ENCODE peak calls at places on chromosome 9, in four cellular contexts. O, U, N and D are unnamed samples.

GRCh38 chr9:21579743-21580142 is 97.6 kb upstream of the IFNE start:
- DNase-seq in O (no peak), U (no peak), N (no peak), D (no peak)

GRCh38 chr9:91546574-91546973 is 122.9 kb upstream of the NFIL3 start:
- DNase-seq in O (no peak), U (no peak), N (no peak), D (no peak)

GRCh38 chr9:115883467-115884329 is 269.9 kb upstream of the PAPPA start:
- DNase-seq in O (peak), U (peak), N (peak), D (peak)

GRCh38 chr9:24090566-24090965 is 264.5 kb upstream of the ELAVL2 start:
- DNase-seq in O (no peak), U (no peak), N (no peak), D (no peak)

GRCh38 chr9:8877753-8878494 is 1078.3 kb upstream of the DMAC1 start:
- DNase-seq in O (no peak), U (no peak), N (no peak), D (no peak)

GRCh38 chr9:69218166-69218565 is 44.1 kb downstream of the TJP2 start:
- DNase-seq in O (no peak), U (no peak), N (no peak), D (no peak)

GRCh38 chr9:122808141-122808540 is 8.2 kb downstream of the OR1K1 start:
- DNase-seq in O (no peak), U (no peak), N (no peak), D (no peak)

GRCh38 chr9:19992556-19992955 is 203.7 kb upstream of the SLC24A2 start:
- DNase-seq in O (no peak), U (no peak), N (peak), D (no peak)

GRCh38 chr9:126605792-126606482 is 7.8 kb upstream of the LMX1B start:
- DNase-seq in O (no peak), U (no peak), N (no peak), D (no peak)

GRCh38 chr9:77952641-77953341 is 78.8 kb downstream of the GNAQ start:
- DNase-seq in O (no peak), U (no peak), N (peak), D (no peak)

GRCh38 chr9:97354637-97355036 is 47.2 kb downstream of the CCDC180 start:
- DNase-seq in O (no peak), U (no peak), N (no peak), D (no peak)

GRCh38 chr9:107782789-107783188 is 293.2 kb upstream of the KLF4 start:
- DNase-seq in O (no peak), U (no peak), N (no peak), D (no peak)

GRCh38 chr9:132673355-132673754 is 3.1 kb downstream of the GTF3C4 start:
- DNase-seq in O (peak), U (no peak), N (peak), D (peak)

GRCh38 chr9:108813951-108814601 is 41.7 kb downstream of the ACTL7B start:
- DNase-seq in O (peak), U (peak), N (peak), D (peak)

GRCh38 chr9:113137196-113138168 is 13.3 kb upstream of the SLC31A2 start:
- DNase-seq in O (no peak), U (no peak), N (no peak), D (no peak)

GRCh38 chr9:30673132-30673531 is 1711.3 kb upstream of the ACO1 start:
- DNase-seq in O (no peak), U (no peak), N (no peak), D (no peak)

GRCh38 chr9:121249563-121249962 is 18.4 kb upstream of the GSN start:
- DNase-seq in O (no peak), U (no peak), N (no peak), D (no peak)

GRCh38 chr9:79895232-79895631 is 323.5 kb downstream of the TLE4 start:
- DNase-seq in O (no peak), U (no peak), N (no peak), D (no peak)

GRCh38 chr9:69637801-69638200 is 34.4 kb downstream of the APBA1 start:
- DNase-seq in O (no peak), U (no peak), N (peak), D (no peak)

GRCh38 chr9:123741214-123741613 is 188.7 kb downstream of the DENND1A start:
- DNase-seq in O (no peak), U (no peak), N (no peak), D (no peak)

GRCh38 chr9:115374724-115375268 is 256.8 kb upstream of the TNC start:
- DNase-seq in O (no peak), U (no peak), N (no peak), D (no peak)

GRCh38 chr9:136059851-136060670 is 35.0 kb downstream of the NACC2 start:
- DNase-seq in O (no peak), U (no peak), N (peak), D (peak)

GRCh38 chr9:130042406-130042930 is 521 bp downstream of the FNBP1 start:
- DNase-seq in O (peak), U (no peak), N (no peak), D (peak)

GRCh38 chr9:72733896-72734295 is 212.5 kb downstream of the TMC1 start:
- DNase-seq in O (no peak), U (no peak), N (peak), D (no peak)

GRCh38 chr9:7342229-7342628 is 457.3 kb downstream of the DMAC1 start:
- DNase-seq in O (no peak), U (no peak), N (peak), D (no peak)

GRCh38 chr9:124767830-124768229 is 3.3 kb downstream of the NR6A1 start:
- DNase-seq in O (no peak), U (no peak), N (no peak), D (no peak)

GRCh38 chr9:16782490-16782889 is 88.0 kb downstream of the BNC2 start:
- DNase-seq in O (no peak), U (no peak), N (no peak), D (no peak)

GRCh38 chr9:16784002-16784401 is 86.5 kb downstream of the BNC2 start:
- DNase-seq in O (no peak), U (no peak), N (no peak), D (no peak)

DNA sequence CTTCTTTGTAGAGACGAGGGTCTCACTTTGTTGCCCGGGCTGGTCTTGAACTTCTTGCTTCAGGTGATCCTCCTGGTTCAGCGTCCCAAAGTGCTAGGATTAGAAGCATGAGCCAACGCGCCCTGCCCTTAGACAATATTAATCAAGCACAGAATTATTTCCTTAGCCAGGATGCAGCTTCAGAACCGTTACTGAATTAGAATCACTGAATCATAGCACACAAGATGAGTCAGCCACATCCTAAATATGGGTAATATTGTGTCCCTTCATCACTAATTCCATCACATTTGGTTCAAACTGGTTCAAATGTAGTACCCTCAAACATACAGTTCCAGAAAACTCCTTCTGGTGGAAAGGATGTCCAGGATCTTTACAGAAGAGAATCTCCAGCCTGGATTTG is 82.7 kb downstream of the BNC2 start:
- DNase-seq in O (no peak), U (no peak), N (peak), D (no peak)
- H3K4me2 ChIP-seq in O (no peak), U (no peak), N (no peak), D (no peak)

DNA sequence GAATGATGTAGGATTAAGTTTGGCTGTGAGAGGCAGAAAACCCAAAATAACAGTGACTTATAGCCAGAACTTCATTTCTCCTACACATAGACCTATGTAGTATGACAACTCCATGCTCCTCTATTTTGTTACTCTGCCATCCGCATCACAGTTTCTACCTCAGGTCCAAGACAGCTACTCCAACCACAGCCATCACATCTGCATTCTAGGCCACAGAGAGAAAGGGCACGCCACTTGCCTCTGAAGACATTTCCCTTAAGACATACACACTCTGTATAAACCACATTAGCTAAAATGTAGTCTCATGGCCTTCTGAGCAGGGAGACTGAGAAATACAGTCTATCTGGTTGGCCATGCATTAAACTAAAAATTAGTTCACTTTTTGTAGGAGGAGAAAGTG is 10.0 kb downstream of the SPINK4 start:
- DNase-seq in O (no peak), U (no peak), N (no peak), D (no peak)
- H3K27ac ChIP-seq in O (no peak), U (no peak), N (no peak), D (no peak)

DNA sequence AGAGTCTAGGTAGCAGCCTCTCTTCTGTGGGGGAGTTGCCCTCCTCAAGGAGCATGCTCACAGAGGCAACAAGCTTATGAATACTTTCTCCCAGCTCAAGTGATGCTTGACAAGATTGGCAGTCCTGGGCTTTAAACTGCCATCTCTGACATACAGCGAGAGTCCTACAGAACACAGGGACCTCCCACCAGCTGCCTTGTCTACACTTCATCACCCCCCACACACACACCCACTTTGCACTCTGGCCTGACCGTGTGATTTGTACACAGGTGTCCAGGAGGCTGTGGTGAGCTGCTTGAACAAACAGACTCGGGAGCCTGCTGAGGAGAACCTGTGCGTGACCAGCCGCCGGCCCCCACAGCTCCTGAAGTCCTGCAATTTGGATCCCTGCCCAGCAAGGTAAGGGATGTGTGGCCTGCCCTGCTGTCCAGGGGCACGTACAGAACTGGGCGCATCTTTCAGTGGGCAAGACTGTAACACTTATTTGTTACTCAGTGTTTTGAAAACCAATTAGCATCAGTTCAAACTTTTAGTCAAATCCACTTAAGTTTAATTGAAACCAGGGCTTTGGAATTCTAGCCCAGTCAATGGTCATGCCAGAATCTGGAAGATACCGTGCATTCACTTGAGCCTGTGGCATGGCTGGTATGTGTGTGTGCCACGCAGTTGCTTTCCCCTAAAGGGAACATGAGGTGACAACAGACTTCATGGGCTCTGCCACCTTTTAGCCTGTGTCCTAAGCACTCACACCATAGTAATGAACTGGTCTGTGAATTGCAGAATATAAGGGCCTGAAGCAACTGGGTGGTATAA is 247.5 kb downstream of the ADAMTSL1 start:
- DNase-seq in O (no peak), U (no peak), N (no peak), D (peak)
- H2AFZ ChIP-seq in O (no peak), U (no peak), N (no peak), D (no peak)

GRCh38 chr9:110152704-110153374 is 55.1 kb downstream of the C9orf152 start:
- DNase-seq in O (peak), U (peak), N (peak), D (peak)
- H3K4me2 ChIP-seq in O (no peak), U (no peak), N (peak), D (no peak)